ENCODE peak calls at places on chromosome 6, in four cellular contexts. J, R, C and N are unnamed samples.

GRCh38 chr6:144332177-144332576 is 47.0 kb downstream of the UTRN start:
- DNase-seq in J (no peak), R (no peak), C (no peak), N (no peak)

GRCh38 chr6:18488004-18488403 is 100.9 kb downstream of the RNF144B start:
- DNase-seq in J (no peak), R (no peak), C (no peak), N (peak)

GRCh38 chr6:31125586-31126363 is 5.5 kb upstream of the CDSN start:
- DNase-seq in J (no peak), R (no peak), C (no peak), N (peak)

GRCh38 chr6:89562114-89562815 is 76.3 kb downstream of the LYRM2 start:
- DNase-seq in J (no peak), R (no peak), C (no peak), N (no peak)

GRCh38 chr6:12761376-12762115 is 45.0 kb downstream of the PHACTR1 start:
- DNase-seq in J (peak), R (no peak), C (no peak), N (no peak)

GRCh38 chr6:116426551-116426950 is 34.6 kb upstream of the CALHM6 start:
- DNase-seq in J (no peak), R (no peak), C (no peak), N (no peak)

GRCh38 chr6:33726696-33727095 is 15.2 kb upstream of the UQCC2 start:
- DNase-seq in J (no peak), R (no peak), C (no peak), N (no peak)

GRCh38 chr6:16698163-16698533 is 63.1 kb downstream of the ATXN1 start:
- DNase-seq in J (no peak), R (no peak), C (no peak), N (no peak)

GRCh38 chr6:121652726-121653623 is 217.5 kb downstream of the GJA1 start:
- DNase-seq in J (peak), R (no peak), C (no peak), N (peak)

GRCh38 chr6:164072240-164072666 is 657.7 kb downstream of the QKI start:
- DNase-seq in J (no peak), R (no peak), C (no peak), N (no peak)

GRCh38 chr6:45563092-45563491 is 185.4 kb upstream of the SUPT3H start:
- DNase-seq in J (no peak), R (no peak), C (no peak), N (no peak)

GRCh38 chr6:47651505-47651944 is 46.9 kb upstream of the ADGRF4 start:
- DNase-seq in J (peak), R (no peak), C (no peak), N (no peak)

GRCh38 chr6:24985313-24985712 is 49.6 kb upstream of the RIPOR2 start:
- DNase-seq in J (no peak), R (no peak), C (no peak), N (no peak)

GRCh38 chr6:5865492-5866031 is 141.2 kb downstream of the NRN1 start:
- DNase-seq in J (no peak), R (no peak), C (no peak), N (no peak)

GRCh38 chr6:71733970-71734899 is 152.1 kb upstream of the RIMS1 start:
- DNase-seq in J (no peak), R (no peak), C (no peak), N (no peak)

GRCh38 chr6:34142599-34142998 is 3.3 kb downstream of the GRM4 start:
- DNase-seq in J (no peak), R (no peak), C (peak), N (no peak)

GRCh38 chr6:167130712-167131684 is 8.1 kb downstream of the CCR6 start:
- DNase-seq in J (no peak), R (no peak), C (no peak), N (no peak)

GRCh38 chr6:71287926-71288227 is 734 bp upstream of the OGFRL1 start:
- DNase-seq in J (no peak), R (no peak), C (no peak), N (no peak)

GRCh38 chr6:3052481-3053230 is 15.6 kb upstream of the RIPK1 start:
- DNase-seq in J (no peak), R (no peak), C (no peak), N (no peak)

GRCh38 chr6:70884074-70884983 is 72.5 kb downstream of the B3GAT2 start:
- DNase-seq in J (no peak), R (peak), C (no peak), N (peak)

GRCh38 chr6:18693923-18694322 is 306.8 kb downstream of the RNF144B start:
- DNase-seq in J (no peak), R (no peak), C (no peak), N (no peak)

GRCh38 chr6:1687402-1687801 is 77.7 kb downstream of the FOXC1 start:
- DNase-seq in J (no peak), R (no peak), C (no peak), N (no peak)

GRCh38 chr6:13795041-13795748 is 19.2 kb downstream of the MCUR1 start:
- DNase-seq in J (peak), R (peak), C (peak), N (peak)

GRCh38 chr6:134414793-134415192 is 96.9 kb upstream of the SGK1 start:
- DNase-seq in J (no peak), R (peak), C (no peak), N (no peak)

GRCh38 chr6:135522975-135523692 is 25.6 kb upstream of the AHI1 start:
- DNase-seq in J (no peak), R (no peak), C (no peak), N (no peak)

GRCh38 chr6:44128020-44128917 is 915 bp downstream of the TMEM63B start:
- DNase-seq in J (no peak), R (peak), C (peak), N (peak)

GRCh38 chr6:71127374-71127773 is 161.2 kb upstream of the OGFRL1 start:
- DNase-seq in J (no peak), R (no peak), C (no peak), N (no peak)

GRCh38 chr6:63114610-63115009 is 96.7 kb upstream of the FKBP1C start:
- DNase-seq in J (no peak), R (no peak), C (no peak), N (no peak)

GRCh38 chr6:124517339-124517738 is 444.9 kb upstream of the RNF217 start:
- DNase-seq in J (no peak), R (no peak), C (no peak), N (no peak)

GRCh38 chr6:16540804-16541752 is 220.2 kb downstream of the ATXN1 start:
- DNase-seq in J (no peak), R (no peak), C (peak), N (no peak)

GRCh38 chr6:113558966-113559365 is 298.2 kb upstream of the MARCKS start:
- DNase-seq in J (peak), R (no peak), C (no peak), N (no peak)

GRCh38 chr6:128738112-128738511 is 144.8 kb upstream of the LAMA2 start:
- DNase-seq in J (no peak), R (no peak), C (no peak), N (no peak)

GRCh38 chr6:44263357-44264100 is 1.8 kb downstream of the NFKBIE start:
- DNase-seq in J (no peak), R (no peak), C (no peak), N (peak)

GRCh38 chr6:88848870-88849269 is 114.5 kb downstream of the RNGTT start:
- DNase-seq in J (no peak), R (no peak), C (no peak), N (no peak)

GRCh38 chr6:120290964-120291363 is 941.4 kb upstream of the MAN1A1 start:
- DNase-seq in J (no peak), R (no peak), C (no peak), N (no peak)

GRCh38 chr6:29938746-29939508 is 3.4 kb upstream of the HLA-A start:
- DNase-seq in J (no peak), R (no peak), C (no peak), N (no peak)

GRCh38 chr6:29839917-29840316 is 12.3 kb downstream of the HLA-G start:
- DNase-seq in J (no peak), R (no peak), C (no peak), N (no peak)

GRCh38 chr6:13953061-13953705 is 28.4 kb downstream of the RNF182 start:
- DNase-seq in J (peak), R (no peak), C (no peak), N (peak)

GRCh38 chr6:170291271-170292110 is 613 bp upstream of the DLL1 start:
- DNase-seq in J (no peak), R (peak), C (peak), N (no peak)

GRCh38 chr6:170290306-170291128 is at the start of gene DLL1:
- DNase-seq in J (no peak), R (peak), C (peak), N (peak)

GRCh38 chr6:170289108-170289931 is 1.6 kb downstream of the DLL1 start:
- DNase-seq in J (no peak), R (peak), C (no peak), N (no peak)

GRCh38 chr6:170288091-170288631 is 2.7 kb downstream of the DLL1 start:
- DNase-seq in J (no peak), R (no peak), C (no peak), N (no peak)

DNA sequence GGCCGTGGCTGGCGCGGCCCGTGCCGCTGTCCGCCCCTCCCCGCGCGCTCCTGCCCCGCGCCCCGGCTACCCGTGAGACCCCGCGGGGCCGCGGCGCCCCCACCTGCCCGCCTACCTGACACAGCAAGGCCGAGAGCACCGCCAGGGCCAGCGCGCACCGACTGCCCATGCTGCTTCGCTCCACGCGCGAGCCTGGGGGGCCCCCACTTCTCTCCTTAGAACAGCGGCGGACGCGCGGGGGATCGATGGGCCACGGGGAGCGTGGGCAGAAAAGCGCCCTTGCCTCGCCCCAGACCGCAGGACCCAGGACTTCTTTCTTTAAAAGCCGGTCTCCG is 940 bp downstream of the DLL1 start:
- DNase-seq in J (no peak), R (no peak), C (no peak), N (no peak)
- H3K4me3 ChIP-seq in J (peak), R (peak), C (peak), N (peak)

GRCh38 chr6:111565316-111566221 is 40.1 kb downstream of the TRAF3IP2 start:
- DNase-seq in J (no peak), R (no peak), C (no peak), N (no peak)
- H3K4me3 ChIP-seq in J (no peak), R (no peak), C (no peak), N (no peak)

GRCh38 chr6:139834232-139834631 is 459.8 kb upstream of the CITED2 start:
- DNase-seq in J (no peak), R (no peak), C (no peak), N (no peak)

GRCh38 chr6:139841794-139842215 is 467.4 kb upstream of the CITED2 start:
- DNase-seq in J (no peak), R (no peak), C (no peak), N (no peak)

GRCh38 chr6:139844907-139845306 is 470.5 kb upstream of the CITED2 start:
- DNase-seq in J (no peak), R (no peak), C (no peak), N (no peak)

GRCh38 chr6:139839506-139840156 is 465.2 kb upstream of the CITED2 start:
- DNase-seq in J (peak), R (peak), C (peak), N (no peak)
- H3K4me3 ChIP-seq in J (peak), R (no peak), C (peak), N (no peak)

DNA sequence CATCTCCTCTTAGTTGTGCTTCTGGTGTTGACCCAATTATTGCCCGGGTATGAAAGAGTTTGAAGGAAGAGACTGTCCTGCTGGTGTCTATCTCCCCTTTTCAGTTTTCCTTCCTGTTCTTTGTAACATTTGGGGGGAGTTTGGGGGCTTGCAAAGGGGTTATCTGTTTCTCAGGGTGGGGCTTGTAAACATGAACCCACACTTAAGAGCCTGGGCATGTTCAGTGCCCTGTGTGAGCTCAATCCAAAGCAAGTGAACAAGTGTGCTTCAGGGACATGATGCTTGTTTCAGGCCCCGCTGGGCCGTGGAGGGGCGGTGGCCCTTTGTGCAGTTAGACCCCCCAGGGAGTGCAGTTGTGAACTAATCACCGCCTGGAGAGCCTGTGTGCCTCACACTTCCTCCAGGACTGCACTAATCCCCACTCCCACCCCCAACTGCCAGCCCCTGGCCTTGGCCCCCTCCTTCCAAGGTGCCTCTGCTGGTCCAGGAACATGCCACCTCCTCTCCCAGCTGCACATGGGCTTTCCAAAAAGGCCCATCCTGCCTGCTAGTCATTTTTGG is 58.1 kb downstream of the RREB1 start:
- DNase-seq in J (no peak), R (no peak), C (no peak), N (peak)
- H3K4me3 ChIP-seq in J (no peak), R (no peak), C (no peak), N (no peak)

DNA sequence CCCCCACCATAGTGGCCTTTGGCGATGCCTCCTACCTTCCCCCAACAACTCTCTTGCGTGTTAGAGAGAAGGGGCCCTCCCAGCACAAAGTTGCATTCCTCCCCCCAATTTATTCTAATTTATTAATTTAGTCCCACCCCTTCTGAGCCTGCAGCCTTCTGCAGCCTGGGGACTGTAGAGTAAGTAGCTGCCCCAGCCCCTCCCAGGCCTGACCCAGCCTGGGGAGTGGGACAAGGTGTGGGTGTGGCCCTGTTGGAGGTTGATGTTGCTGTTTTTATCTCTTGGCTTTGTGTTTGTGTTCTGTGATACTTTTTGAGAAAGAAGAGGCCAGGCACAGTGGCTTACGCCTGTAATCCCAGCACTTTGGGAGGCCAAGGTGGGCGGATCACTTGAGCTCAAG is 49.4 kb downstream of the ORC3 start:
- DNase-seq in J (no peak), R (no peak), C (no peak), N (no peak)
- H3K4me3 ChIP-seq in J (no peak), R (no peak), C (no peak), N (no peak)

GRCh38 chr6:79042799-79043126 is 35.3 kb downstream of the PHIP start:
- DNase-seq in J (no peak), R (no peak), C (no peak), N (no peak)
- H3K4me3 ChIP-seq in J (no peak), R (no peak), C (no peak), N (no peak)

GRCh38 chr6:22877946-22878705 is 308.8 kb downstream of the HDGFL1 start:
- DNase-seq in J (peak), R (no peak), C (no peak), N (peak)
- H3K4me3 ChIP-seq in J (no peak), R (no peak), C (no peak), N (no peak)

GRCh38 chr6:21188505-21189223 is 404.9 kb upstream of the SOX4 start:
- DNase-seq in J (no peak), R (no peak), C (no peak), N (no peak)

GRCh38 chr6:21189721-21190120 is 403.8 kb upstream of the SOX4 start:
- DNase-seq in J (no peak), R (no peak), C (no peak), N (no peak)

GRCh38 chr6:21193790-21194189 is 399.8 kb upstream of the SOX4 start:
- DNase-seq in J (no peak), R (no peak), C (no peak), N (no peak)

GRCh38 chr6:21187485-21187884 is 406.1 kb upstream of the SOX4 start:
- DNase-seq in J (no peak), R (no peak), C (no peak), N (no peak)

GRCh38 chr6:21190701-21191588 is 402.6 kb upstream of the SOX4 start:
- DNase-seq in J (no peak), R (no peak), C (no peak), N (no peak)
- H3K4me3 ChIP-seq in J (no peak), R (no peak), C (no peak), N (no peak)

DNA sequence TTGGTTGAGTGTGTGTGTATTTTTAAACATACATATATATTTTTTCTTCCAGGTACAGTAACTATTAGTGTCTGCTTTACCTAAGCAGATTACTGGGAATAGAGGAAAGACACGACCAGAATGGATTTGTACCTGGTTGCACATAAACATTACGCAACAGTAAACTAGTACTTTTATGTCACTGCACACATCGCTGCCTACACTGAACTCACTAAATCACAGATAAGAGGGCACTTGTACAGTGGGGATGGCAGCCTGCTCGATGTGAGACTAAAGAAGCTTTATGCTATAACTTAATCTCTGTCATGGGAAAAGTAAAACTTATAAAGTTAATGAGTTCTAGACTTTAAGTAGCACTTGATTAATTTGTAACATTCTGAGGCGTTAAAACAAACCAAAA is 89.5 kb upstream of the SIM1 start:
- DNase-seq in J (no peak), R (no peak), C (no peak), N (no peak)
- H3K4me3 ChIP-seq in J (no peak), R (no peak), C (no peak), N (no peak)